ENCODE peak calls at places on chromosome 9, in five cellular contexts. One of them, this sample, is unnamed. For H3K4me1, the result is how much of the 10 kb centered on the place peaks cover.

GRCh38 chr9:2727966-2728613 is 10.8 kb downstream of the KCNV2 start:
- DNase-seq in aorta: no peak
- DNase-seq in transverse colon: no peak
- DNase-seq in colonic mucosa: no peak
- DNase-seq in ovary: peak
- DNase-seq in this sample: no peak

GRCh38 chr9:124015091-124015660 is 3.6 kb downstream of the LHX2 start:
- DNase-seq in aorta: no peak
- DNase-seq in transverse colon: no peak
- DNase-seq in colonic mucosa: no peak
- DNase-seq in ovary: no peak
- DNase-seq in this sample: no peak

GRCh38 chr9:135474915-135475314 is 4.7 kb upstream of the PPP1R26 start:
- DNase-seq in aorta: no peak
- DNase-seq in transverse colon: no peak
- DNase-seq in colonic mucosa: no peak
- DNase-seq in ovary: no peak
- DNase-seq in this sample: no peak

GRCh38 chr9:134622896-134623407 is 18.7 kb upstream of the COL5A1 start:
- DNase-seq in aorta: no peak
- DNase-seq in transverse colon: no peak
- DNase-seq in colonic mucosa: no peak
- DNase-seq in ovary: peak
- DNase-seq in this sample: no peak

GRCh38 chr9:35736201-35736633 is 3.8 kb downstream of the CREB3 start:
- DNase-seq in aorta: peak
- DNase-seq in transverse colon: peak
- DNase-seq in colonic mucosa: peak
- DNase-seq in ovary: no peak
- DNase-seq in this sample: peak

GRCh38 chr9:112680731-112681402 is 37.0 kb downstream of the INIP start:
- DNase-seq in aorta: no peak
- DNase-seq in transverse colon: no peak
- DNase-seq in colonic mucosa: no peak
- DNase-seq in ovary: no peak
- DNase-seq in this sample: no peak

GRCh38 chr9:132896264-132896663 is 17.6 kb downstream of the SPACA9 start:
- DNase-seq in aorta: no peak
- DNase-seq in transverse colon: no peak
- DNase-seq in colonic mucosa: no peak
- DNase-seq in ovary: no peak
- DNase-seq in this sample: no peak

GRCh38 chr9:86424246-86424891 is 70.2 kb upstream of the TUT7 start:
- DNase-seq in aorta: peak
- DNase-seq in transverse colon: no peak
- DNase-seq in colonic mucosa: no peak
- DNase-seq in ovary: no peak
- DNase-seq in this sample: peak

GRCh38 chr9:108636023-108636422 is 219.8 kb downstream of the ACTL7B start:
- DNase-seq in aorta: no peak
- DNase-seq in transverse colon: no peak
- DNase-seq in colonic mucosa: no peak
- DNase-seq in ovary: no peak
- DNase-seq in this sample: no peak

GRCh38 chr9:81183763-81184162 is 505.6 kb downstream of the TLE1 start:
- DNase-seq in aorta: no peak
- DNase-seq in transverse colon: no peak
- DNase-seq in colonic mucosa: no peak
- DNase-seq in ovary: no peak
- DNase-seq in this sample: no peak

GRCh38 chr9:131019387-131020239 is 10.6 kb downstream of the LAMC3 start:
- DNase-seq in aorta: peak
- DNase-seq in transverse colon: no peak
- DNase-seq in colonic mucosa: peak
- DNase-seq in ovary: no peak
- DNase-seq in this sample: no peak

GRCh38 chr9:83267741-83268140 is 204.8 kb upstream of the RASEF start:
- DNase-seq in aorta: no peak
- DNase-seq in transverse colon: no peak
- DNase-seq in colonic mucosa: no peak
- DNase-seq in ovary: no peak
- DNase-seq in this sample: no peak

GRCh38 chr9:135604437-135605237 is 34.7 kb downstream of the GLT6D1 start:
- DNase-seq in aorta: no peak
- DNase-seq in transverse colon: no peak
- DNase-seq in colonic mucosa: peak
- DNase-seq in ovary: no peak
- DNase-seq in this sample: no peak

GRCh38 chr9:98201102-98201501 is 8.7 kb upstream of the CORO2A start:
- DNase-seq in aorta: no peak
- DNase-seq in transverse colon: no peak
- DNase-seq in colonic mucosa: no peak
- DNase-seq in ovary: no peak
- DNase-seq in this sample: no peak

GRCh38 chr9:130632841-130633240 is 31.6 kb upstream of the PRDM12 start:
- DNase-seq in aorta: peak
- DNase-seq in transverse colon: no peak
- DNase-seq in colonic mucosa: no peak
- DNase-seq in ovary: no peak
- DNase-seq in this sample: no peak

GRCh38 chr9:91246842-91247241 is 114.9 kb downstream of the AUH start:
- DNase-seq in aorta: no peak
- DNase-seq in transverse colon: no peak
- DNase-seq in colonic mucosa: no peak
- DNase-seq in ovary: no peak
- DNase-seq in this sample: no peak

GRCh38 chr9:5957166-5957565 is 58.3 kb downstream of the RANBP6 start:
- DNase-seq in aorta: no peak
- DNase-seq in transverse colon: no peak
- DNase-seq in colonic mucosa: no peak
- DNase-seq in ovary: no peak
- DNase-seq in this sample: no peak

GRCh38 chr9:115058684-115059315 is 59.2 kb downstream of the TNC start:
- DNase-seq in aorta: no peak
- DNase-seq in transverse colon: no peak
- DNase-seq in colonic mucosa: no peak
- DNase-seq in ovary: no peak
- DNase-seq in this sample: peak

GRCh38 chr9:128689820-128690683 is 1.0 kb downstream of the SET start:
- DNase-seq in aorta: peak
- DNase-seq in transverse colon: peak
- DNase-seq in colonic mucosa: peak
- DNase-seq in ovary: peak
- DNase-seq in this sample: peak

GRCh38 chr9:134899818-134900325 is 17.8 kb downstream of the FCN1 start:
- DNase-seq in aorta: no peak
- DNase-seq in transverse colon: no peak
- DNase-seq in colonic mucosa: no peak
- DNase-seq in ovary: no peak
- DNase-seq in this sample: no peak

GRCh38 chr9:16871358-16872151 is 1.1 kb upstream of the BNC2 start:
- DNase-seq in aorta: peak
- DNase-seq in transverse colon: peak
- DNase-seq in colonic mucosa: peak
- DNase-seq in ovary: peak
- DNase-seq in this sample: peak

GRCh38 chr9:75170898-75171360 is 82.6 kb downstream of the OSTF1 start:
- DNase-seq in aorta: no peak
- DNase-seq in transverse colon: no peak
- DNase-seq in colonic mucosa: no peak
- DNase-seq in ovary: no peak
- DNase-seq in this sample: no peak

GRCh38 chr9:93653762-93654161 is 77.4 kb downstream of the PHF2 start:
- DNase-seq in aorta: no peak
- DNase-seq in transverse colon: no peak
- DNase-seq in colonic mucosa: no peak
- DNase-seq in ovary: no peak
- DNase-seq in this sample: no peak

GRCh38 chr9:117418111-117418510 is 3.3 kb upstream of the ASTN2 start:
- DNase-seq in aorta: no peak
- DNase-seq in transverse colon: no peak
- DNase-seq in colonic mucosa: no peak
- DNase-seq in ovary: no peak
- DNase-seq in this sample: no peak

GRCh38 chr9:34615132-34615531 is 3.2 kb upstream of the RPP25L start:
- DNase-seq in aorta: peak
- DNase-seq in transverse colon: no peak
- DNase-seq in colonic mucosa: no peak
- DNase-seq in ovary: no peak
- DNase-seq in this sample: no peak

GRCh38 chr9:74513221-74513620 is 16.1 kb downstream of the RORB start:
- DNase-seq in aorta: no peak
- DNase-seq in transverse colon: no peak
- DNase-seq in colonic mucosa: no peak
- DNase-seq in ovary: no peak
- DNase-seq in this sample: no peak

GRCh38 chr9:100933656-100934055 is 94.9 kb upstream of the PLPPR1 start:
- DNase-seq in aorta: no peak
- DNase-seq in transverse colon: no peak
- DNase-seq in colonic mucosa: no peak
- DNase-seq in ovary: no peak
- DNase-seq in this sample: no peak

GRCh38 chr9:134466869-134467616 is 140.8 kb downstream of the RXRA start:
- DNase-seq in aorta: peak
- DNase-seq in transverse colon: no peak
- DNase-seq in colonic mucosa: no peak
- DNase-seq in ovary: no peak
- DNase-seq in this sample: peak

GRCh38 chr9:131096490-131097258 is at the start of gene AIF1L:
- DNase-seq in aorta: no peak
- DNase-seq in transverse colon: no peak
- DNase-seq in colonic mucosa: peak
- DNase-seq in ovary: no peak
- DNase-seq in this sample: peak

GRCh38 chr9:38622961-38623360 is 2.6 kb upstream of the ANKRD18A start:
- DNase-seq in aorta: no peak
- DNase-seq in transverse colon: no peak
- DNase-seq in colonic mucosa: no peak
- DNase-seq in ovary: no peak
- DNase-seq in this sample: no peak
- H3K4me3 ChIP-seq in aorta: no peak
- H3K4me3 ChIP-seq in transverse colon: no peak
- H3K4me3 ChIP-seq in colonic mucosa: no peak
- H3K4me3 ChIP-seq in ovary: no peak
- H3K4me3 ChIP-seq in this sample: no peak

DNA sequence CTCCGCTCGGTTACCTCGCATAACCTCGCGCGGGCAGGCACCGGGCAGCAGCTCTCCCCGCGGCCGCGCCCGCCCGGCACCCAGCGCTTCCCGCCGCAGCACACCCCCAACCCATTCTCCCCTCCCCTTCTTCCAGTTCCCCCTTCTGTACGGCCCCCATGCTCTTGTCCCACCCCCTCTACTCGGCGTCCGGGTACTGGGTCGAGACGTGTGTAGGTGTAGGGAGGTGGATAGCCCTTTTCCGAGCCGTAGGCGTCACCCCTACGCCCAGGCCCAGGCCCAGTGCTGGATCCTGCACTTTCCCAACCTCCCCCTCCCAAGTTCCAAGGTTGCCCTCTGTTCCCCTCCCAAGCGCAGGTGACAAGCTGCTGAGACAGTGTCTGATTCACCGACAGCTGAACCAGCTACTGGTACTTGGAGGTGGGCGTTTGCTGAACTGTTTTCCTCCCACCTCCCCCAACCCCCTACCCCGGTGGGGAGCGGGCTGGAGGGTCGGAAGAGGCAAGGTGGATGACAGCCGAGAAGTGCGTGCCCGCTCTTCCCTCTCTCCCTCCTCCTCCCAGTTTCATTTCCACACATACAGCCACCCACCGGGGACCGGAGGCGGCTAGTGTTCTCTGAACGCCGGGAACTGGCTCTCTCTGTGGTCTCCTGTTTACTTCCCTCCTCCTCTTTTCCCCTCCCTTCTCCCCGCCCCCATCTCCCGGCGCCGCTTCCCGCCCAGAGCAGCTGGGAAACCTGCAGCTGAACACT is 6.0 kb upstream of the KLF9 start:
- DNase-seq in aorta: peak
- DNase-seq in transverse colon: peak
- DNase-seq in colonic mucosa: peak
- DNase-seq in ovary: peak
- DNase-seq in this sample: peak
- H3K4me1 ChIP-seq in aorta: under half
- H3K4me1 ChIP-seq in transverse colon: under half
- H3K4me1 ChIP-seq in colonic mucosa: under half
- H3K4me1 ChIP-seq in ovary: under half
- H3K4me1 ChIP-seq in this sample: under half

DNA sequence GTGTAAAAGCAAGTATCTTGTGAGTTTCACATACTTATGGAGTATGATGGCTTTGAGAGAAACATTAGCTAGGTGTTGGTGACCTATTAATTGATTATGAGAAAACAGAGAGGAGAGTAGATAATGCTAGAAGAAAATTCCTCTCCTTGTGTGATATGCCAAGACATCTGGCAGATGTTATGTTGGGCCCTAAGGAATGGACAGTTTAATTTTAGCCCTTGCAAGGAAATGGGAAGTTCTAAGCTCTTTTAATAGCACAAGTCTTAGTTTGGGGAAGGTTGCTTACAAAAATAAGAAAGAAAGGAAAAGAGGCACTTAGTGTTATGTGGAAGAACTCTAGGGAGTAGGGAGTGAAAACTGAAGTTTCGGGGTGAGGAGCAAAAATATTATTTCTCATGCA is 5.1 kb downstream of the ZNF462 start:
- DNase-seq in aorta: no peak
- DNase-seq in transverse colon: no peak
- DNase-seq in colonic mucosa: no peak
- DNase-seq in ovary: no peak
- DNase-seq in this sample: no peak
- H3K27ac ChIP-seq in aorta: no peak
- H3K27ac ChIP-seq in transverse colon: peak
- H3K27ac ChIP-seq in colonic mucosa: no peak
- H3K27ac ChIP-seq in ovary: no peak
- H3K27ac ChIP-seq in this sample: no peak

DNA sequence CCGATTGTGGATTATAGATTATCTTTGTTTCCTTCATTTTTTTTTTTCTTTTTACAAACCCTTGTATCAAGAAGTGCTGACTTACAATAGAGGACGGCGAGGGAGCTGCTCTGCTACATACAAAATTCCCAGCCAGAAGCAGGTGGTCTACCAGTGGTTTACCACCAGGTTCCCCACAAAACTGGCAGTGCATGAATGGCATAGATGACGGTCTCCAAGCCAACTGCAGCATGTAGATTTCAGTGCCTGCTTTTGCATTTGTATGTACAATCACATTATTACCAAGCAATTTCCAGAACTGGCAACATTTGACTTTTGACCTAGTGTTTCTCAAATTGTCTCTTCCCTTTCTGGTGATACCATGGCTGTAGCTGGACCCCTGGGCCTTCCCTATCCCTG is 84.0 kb downstream of the ACER2 start:
- DNase-seq in aorta: no peak
- DNase-seq in transverse colon: no peak
- DNase-seq in colonic mucosa: no peak
- DNase-seq in ovary: no peak
- DNase-seq in this sample: no peak
- H3K4me3 ChIP-seq in aorta: no peak
- H3K4me3 ChIP-seq in transverse colon: no peak
- H3K4me3 ChIP-seq in colonic mucosa: no peak
- H3K4me3 ChIP-seq in ovary: no peak
- H3K4me3 ChIP-seq in this sample: no peak